ENCODE peak calls at places on chromosomes 4 and X, in four cellular contexts. V, D, X and N are unnamed samples.

GRCh38 chr4:100017627-100018310 is 67.7 kb upstream of the H2AZ1 start:
- DNase-seq in V (no peak), X (no peak), D (no peak), N (no peak)

GRCh38 chr4:41111796-41112195 is 102.5 kb downstream of the APBB2 start:
- DNase-seq in D (no peak), V (no peak), X (no peak), N (no peak)

GRCh38 chrX:153934473-153935325 is at the start of gene NAA10:
- DNase-seq in D (no peak), V (peak; percentile 73), X (peak; percentile 49), N (no peak)

GRCh38 chrX:116379854-116380253 is 56.6 kb upstream of the SLC6A14 start:
- DNase-seq in X (no peak), D (no peak), V (no peak), N (no peak)

GRCh38 chr4:170005472-170005871 is 20.7 kb downstream of the MFAP3L start:
- DNase-seq in D (no peak), X (no peak), V (no peak), N (no peak)

GRCh38 chr4:15914291-15914690 is 24.2 kb downstream of the FGFBP1 start:
- DNase-seq in V (no peak), D (no peak), X (no peak), N (no peak)

GRCh38 chr4:107818301-107818910 is 6.3 kb upstream of the SGMS2 start:
- DNase-seq in V (no peak), X (no peak), D (no peak), N (no peak)

GRCh38 chr4:87839309-87839946 is 6.7 kb downstream of the MEPE start:
- DNase-seq in D (no peak), V (peak; percentile 73), X (no peak), N (peak; percentile 24)

GRCh38 chrX:154530286-154530685 is 14.3 kb upstream of the FAM3A start:
- DNase-seq in V (peak; percentile 11), X (no peak), D (no peak), N (no peak)

GRCh38 chr4:4866833-4867744 is 7.6 kb downstream of the MSX1 start:
- DNase-seq in X (no peak), V (peak; percentile 88), D (no peak), N (no peak)

GRCh38 chrX:39308126-39308525 is 506.9 kb downstream of the MID1IP1 start:
- DNase-seq in D (no peak), X (no peak), V (no peak), N (no peak)

GRCh38 chr4:166902941-166903340 is 331.4 kb downstream of the SPOCK3 start:
- DNase-seq in X (no peak), D (no peak), V (no peak), N (no peak)

DNA sequence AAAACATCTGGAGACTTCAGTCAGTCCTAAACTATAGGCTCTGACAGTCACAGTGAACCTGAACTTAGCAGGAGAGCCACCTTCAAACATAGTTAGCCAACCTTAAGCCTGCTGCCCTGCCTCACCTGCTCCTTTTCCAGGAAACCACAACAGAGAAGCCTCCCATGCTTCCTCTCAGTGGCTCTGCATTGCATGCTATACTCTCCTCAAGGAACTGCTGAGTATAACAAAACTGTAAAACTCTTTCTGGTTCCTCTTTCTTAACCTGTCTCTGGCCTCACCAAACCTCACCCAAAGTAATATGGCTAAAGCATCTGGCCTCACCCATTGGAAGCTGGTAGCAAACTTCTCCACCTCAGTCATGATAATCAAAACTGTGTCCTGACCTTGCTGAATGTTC is 122.1 kb downstream of the ANKRD50 start:
- DNase-seq in V (no peak), D (no peak), X (no peak), N (no peak)
- TF ChIP-seq POLR2AphosphoS5 in V (no peak), D (no peak), X (no peak), N (no peak)

DNA sequence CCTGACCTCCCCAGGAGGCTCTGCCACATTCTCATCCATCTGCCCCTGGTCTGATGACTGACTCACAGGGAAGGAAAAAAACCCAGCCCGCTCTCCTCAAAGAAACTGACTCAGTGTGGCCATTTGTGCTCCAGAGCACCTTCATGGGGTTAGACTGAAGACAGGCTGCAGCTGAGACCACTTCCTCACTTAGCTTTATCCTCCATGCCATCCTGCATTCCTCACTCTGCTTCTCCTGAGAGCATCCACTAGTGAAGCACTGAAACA is 35.9 kb upstream of the HPSE start:
- DNase-seq in X (no peak), D (no peak), V (no peak), N (no peak)
- H3K4me3 ChIP-seq in X (no peak overlapping the region), D (no peak overlapping the region), V (no peak overlapping the region), N (no peak overlapping the region)

DNA sequence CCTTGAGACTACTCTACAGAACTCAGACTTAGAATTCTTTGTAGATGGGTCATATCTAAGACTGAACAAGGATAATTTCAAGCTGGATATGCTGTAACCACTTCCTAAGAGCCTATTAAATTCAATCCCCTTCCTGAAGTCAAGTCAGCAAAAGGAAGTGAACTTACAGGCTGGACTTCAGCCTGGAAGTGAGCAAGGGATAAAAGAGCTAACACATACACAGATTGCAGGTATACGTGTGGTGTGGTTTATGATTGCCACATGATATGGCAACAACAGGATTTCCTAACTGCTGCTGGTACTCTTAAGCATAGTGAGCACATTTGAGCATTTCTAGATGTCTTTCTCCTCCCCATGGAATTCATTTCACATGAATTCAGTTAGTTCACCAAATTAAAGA is 38.2 kb upstream of the UXT start:
- DNase-seq in V (no peak), X (no peak), D (no peak), N (no peak)
- TF ChIP-seq POLR2AphosphoS5 in V (no peak), X (no peak), D (no peak), N (no peak)

DNA sequence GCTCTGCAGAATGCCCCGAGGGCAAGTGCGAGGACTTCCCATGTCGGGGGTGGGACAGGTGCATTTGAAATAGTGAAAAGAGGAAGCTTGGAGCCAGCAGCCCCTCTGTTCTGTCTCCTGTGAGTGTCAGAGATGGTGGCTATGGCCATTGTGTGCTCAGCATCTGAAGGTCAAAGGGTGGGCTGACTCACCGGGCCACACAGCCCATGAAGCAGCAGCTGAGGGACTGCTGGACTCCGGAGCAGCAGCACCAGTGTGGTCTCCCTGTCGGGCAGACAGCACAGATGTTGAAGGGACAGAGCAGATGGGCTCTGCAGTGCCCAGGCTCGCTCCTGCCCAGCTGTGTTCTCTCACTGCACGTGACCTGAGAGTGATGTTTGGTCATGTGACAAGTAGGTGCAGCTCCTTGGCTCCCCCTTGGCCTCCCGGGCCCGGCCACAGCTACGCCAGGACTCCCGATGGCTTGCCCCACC is 53.5 kb downstream of the TBC1D14 start:
- DNase-seq in X (no peak), V (no peak), D (no peak), N (no peak)
- H3K4me3 ChIP-seq in X (no peak overlapping the region), V (no peak overlapping the region), D (no peak overlapping the region), N (no peak overlapping the region)

GRCh38 chr4:6939761-6940743 is 30.4 kb downstream of the TBC1D14 start:
- DNase-seq in D (no peak), X (no peak), V (no peak), N (no peak)

GRCh38 chr4:6937748-6938147 is 28.1 kb downstream of the TBC1D14 start:
- DNase-seq in V (no peak), D (no peak), X (no peak), N (no peak)

GRCh38 chr4:6938758-6939201 is 29.2 kb downstream of the TBC1D14 start:
- DNase-seq in V (no peak), X (no peak), D (no peak), N (no peak)

GRCh38 chr4:6937201-6937600 is 27.6 kb downstream of the TBC1D14 start:
- DNase-seq in D (no peak), V (no peak), X (no peak), N (no peak)

GRCh38 chr4:6938237-6938636 is 28.6 kb downstream of the TBC1D14 start:
- DNase-seq in D (no peak), V (no peak), X (no peak), N (no peak)
- TF ChIP-seq POLR2AphosphoS5 in D (no peak), V (no peak), X (no peak), N (no peak)